ENCODE peak calls at places on chromosome 3, in five cellular contexts. C is A549, M is HL-60, Q is K562, A is HepG2. V is an unnamed sample.

GRCh38 chr3:129230311-129231019 is 18.9 kb upstream of the COPG1 start:
- DNase-seq in C (no peak), M (peak), Q (no peak), A (peak), V (peak)

GRCh38 chr3:5264896-5265770 is 77.6 kb downstream of the EDEM1 start:
- DNase-seq in C (no peak), M (no peak), Q (no peak), A (no peak), V (no peak)

GRCh38 chr3:22117751-22118346 is 366.8 kb upstream of the ZNF385D start:
- DNase-seq in C (no peak), M (no peak), Q (peak), A (peak), V (peak)

GRCh38 chr3:72848703-72849081 is 447 bp upstream of the SHQ1 start:
- DNase-seq in C (no peak), M (peak), Q (no peak), A (no peak), V (no peak)

GRCh38 chr3:126828306-126828705 is 124.3 kb downstream of the CHCHD6 start:
- DNase-seq in C (no peak), M (no peak), Q (no peak), A (no peak), V (no peak)

GRCh38 chr3:22728406-22728805 is 474.7 kb upstream of the UBE2E2 start:
- DNase-seq in C (no peak), M (no peak), Q (no peak), A (no peak), V (no peak)

GRCh38 chr3:11509175-11510000 is 134.3 kb downstream of the VGLL4 start:
- DNase-seq in C (no peak), M (no peak), Q (peak), A (peak), V (no peak)

GRCh38 chr3:100254168-100254777 is 6.5 kb upstream of the TBC1D23 start:
- DNase-seq in C (peak), M (peak), Q (peak), A (peak), V (peak)

GRCh38 chr3:68306571-68306970 is 625.8 kb downstream of the TAFA4 start:
- DNase-seq in C (no peak), M (no peak), Q (peak), A (peak), V (no peak)

GRCh38 chr3:119149484-119149883 is 3.5 kb downstream of the TEX55 start:
- DNase-seq in C (no peak), M (no peak), Q (no peak), A (no peak), V (no peak)

GRCh38 chr3:88986834-88987233 is 120.6 kb upstream of the EPHA3 start:
- DNase-seq in C (no peak), M (no peak), Q (no peak), A (no peak), V (no peak)

GRCh38 chr3:74621581-74621980 is 7.1 kb upstream of the CNTN3 start:
- DNase-seq in C (no peak), M (no peak), Q (no peak), A (no peak), V (no peak)

GRCh38 chr3:187813198-187813597 is 67.9 kb upstream of the BCL6 start:
- DNase-seq in C (no peak), M (no peak), Q (no peak), A (no peak), V (no peak)

GRCh38 chr3:72505539-72506430 is 342.5 kb downstream of the SHQ1 start:
- DNase-seq in C (no peak), M (no peak), Q (no peak), A (no peak), V (no peak)

GRCh38 chr3:185939721-185940120 is 1.9 kb upstream of the TRA2B start:
- DNase-seq in C (no peak), M (no peak), Q (no peak), A (no peak), V (no peak)

GRCh38 chr3:169939751-169940150 is 26.9 kb upstream of the SEC62 start:
- DNase-seq in C (no peak), M (no peak), Q (no peak), A (no peak), V (no peak)

GRCh38 chr3:190401943-190402342 is 14.0 kb downstream of the CLDN16 start:
- DNase-seq in C (no peak), M (peak), Q (no peak), A (no peak), V (no peak)

DNA sequence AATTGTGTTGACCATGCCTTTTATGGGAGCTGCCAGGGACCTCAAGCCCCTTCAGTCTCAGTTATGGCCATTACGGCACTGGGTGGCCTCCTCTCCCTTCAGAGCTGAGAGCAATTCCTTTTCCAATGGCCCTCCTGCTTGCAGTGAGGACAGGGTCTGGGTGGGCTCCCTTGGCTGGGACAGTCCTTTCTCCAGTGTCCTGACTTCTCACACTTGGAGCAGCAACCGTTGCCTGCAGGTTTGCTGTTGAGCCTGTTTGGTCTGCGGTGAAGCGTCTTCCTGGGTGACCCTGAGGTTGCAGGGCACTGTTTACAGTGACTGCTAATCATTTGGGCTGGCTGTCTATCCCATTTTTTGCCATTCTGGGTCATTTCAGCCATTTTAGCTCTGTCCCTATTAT is 3.5 kb upstream of the CCDC80 start:
- DNase-seq in C (no peak), M (no peak), Q (no peak), A (no peak), V (no peak)
- TF ChIP-seq REST in C (no peak), M (no peak), Q (no peak), A (no peak), V (no peak)

GRCh38 chr3:171428321-171428787 is 31.9 kb downstream of the TNIK start:
- DNase-seq in C (no peak), M (no peak), Q (peak), A (no peak), V (no peak)
- TF ChIP-seq REST in C (no peak), M (no peak), Q (no peak), A (no peak), V (no peak)

GRCh38 chr3:180040966-180041365 is 4.2 kb upstream of the PEX5L start:
- DNase-seq in C (no peak), M (no peak), Q (no peak), A (no peak), V (no peak)
- TF ChIP-seq REST in C (no peak), M (no peak), Q (no peak), A (no peak), V (no peak)

GRCh38 chr3:113035387-113035982 is 44.7 kb downstream of the GTPBP8 start:
- DNase-seq in C (peak), M (peak), Q (peak), A (peak), V (peak)

GRCh38 chr3:113034011-113034410 is 43.2 kb downstream of the GTPBP8 start:
- DNase-seq in C (no peak), M (no peak), Q (no peak), A (no peak), V (no peak)

GRCh38 chr3:113039546-113039945 is 48.8 kb downstream of the GTPBP8 start:
- DNase-seq in C (no peak), M (no peak), Q (no peak), A (no peak), V (no peak)

GRCh38 chr3:113040231-113040630 is 49.4 kb downstream of the GTPBP8 start:
- DNase-seq in C (no peak), M (no peak), Q (no peak), A (no peak), V (no peak)

DNA sequence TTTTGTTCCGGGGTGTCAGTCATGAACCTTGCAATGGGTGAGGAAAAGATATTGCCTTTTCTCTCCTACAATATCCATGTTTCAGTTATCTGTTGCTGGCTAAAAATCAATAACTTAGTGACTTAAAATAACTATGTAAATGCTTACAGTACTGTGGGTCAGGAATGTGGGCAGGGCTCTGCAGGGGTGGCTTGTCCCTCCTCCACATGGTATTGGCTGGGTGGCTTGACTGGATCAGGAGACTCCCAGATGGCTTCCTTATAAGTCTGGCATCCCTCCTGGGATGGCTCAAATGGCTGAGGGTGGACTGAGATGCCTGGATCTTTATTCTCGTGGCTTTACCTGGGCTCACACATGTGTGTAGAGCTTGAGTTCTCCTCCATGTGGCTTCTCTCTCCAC is 47.5 kb downstream of the GTPBP8 start:
- DNase-seq in C (no peak), M (no peak), Q (no peak), A (no peak), V (no peak)
- TF ChIP-seq REST in C (no peak), M (no peak), Q (no peak), A (no peak), V (no peak)

DNA sequence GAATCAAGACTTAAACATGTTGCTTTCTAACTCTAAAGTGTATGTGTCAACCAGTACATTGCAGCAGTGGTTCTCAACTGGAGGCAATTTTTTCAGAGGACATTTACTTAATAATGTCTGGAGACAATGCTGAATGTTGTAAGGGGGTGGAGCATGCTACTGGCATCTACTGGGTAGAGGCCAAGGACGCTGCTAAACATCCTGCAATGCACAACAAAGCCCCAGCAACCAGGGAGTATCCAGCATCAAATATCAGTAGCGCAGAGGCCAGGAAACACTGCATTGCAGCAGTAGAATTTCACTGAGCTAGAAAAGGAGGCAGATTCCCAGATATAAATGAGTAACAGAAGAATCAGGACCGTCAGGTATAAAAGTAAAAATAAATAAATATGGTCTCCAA is 79.8 kb upstream of the GRM7 start:
- DNase-seq in C (no peak), M (no peak), Q (no peak), A (no peak), V (no peak)
- TF ChIP-seq REST in C (no peak), M (no peak), Q (no peak), A (no peak), V (no peak)

GRCh38 chr3:87077354-87077753 is 86.4 kb upstream of the VGLL3 start:
- DNase-seq in C (no peak), M (no peak), Q (no peak), A (no peak), V (no peak)

GRCh38 chr3:87088366-87088983 is 97.5 kb upstream of the VGLL3 start:
- DNase-seq in C (no peak), M (no peak), Q (no peak), A (no peak), V (no peak)

GRCh38 chr3:87076951-87077350 is 86.0 kb upstream of the VGLL3 start:
- DNase-seq in C (peak), M (no peak), Q (no peak), A (peak), V (no peak)

GRCh38 chr3:87084868-87085267 is 93.9 kb upstream of the VGLL3 start:
- DNase-seq in C (no peak), M (no peak), Q (no peak), A (no peak), V (no peak)

DNA sequence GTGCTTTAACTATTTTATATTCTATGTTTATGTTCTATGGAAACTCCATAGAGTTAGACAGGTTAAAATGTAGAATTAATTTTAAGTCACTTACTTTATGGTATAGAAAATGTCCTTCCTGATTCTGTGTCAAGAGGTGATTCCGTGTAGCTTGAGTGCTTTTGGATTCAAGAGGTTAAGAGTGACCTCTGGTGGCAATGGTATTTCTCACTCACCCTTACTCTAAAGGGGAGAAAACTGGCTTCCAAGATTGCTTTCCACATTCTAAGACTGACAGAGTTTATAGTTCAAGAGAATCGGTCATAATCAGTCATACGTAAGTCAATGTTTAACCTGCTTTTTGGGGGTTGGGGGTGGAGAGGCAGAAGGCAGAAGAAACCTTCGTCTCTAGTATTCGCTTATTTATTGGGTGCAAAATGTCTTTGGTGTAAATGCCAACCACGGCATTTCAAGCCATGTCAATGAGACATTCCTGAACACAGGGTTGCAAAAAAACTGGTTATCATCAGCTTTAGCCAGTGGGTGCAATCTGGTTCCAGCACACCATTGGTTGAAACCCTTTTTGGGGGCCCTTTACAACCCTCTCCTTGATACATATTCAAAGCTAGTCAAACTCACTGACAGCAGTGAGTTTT is 92.0 kb upstream of the VGLL3 start:
- DNase-seq in C (peak), M (peak), Q (no peak), A (peak), V (peak)
- TF ChIP-seq REST in C (no peak), M (no peak), Q (no peak), A (no peak), V (no peak)

GRCh38 chr3:132134611-132135010 is 99.8 kb upstream of the CPNE4 start:
- DNase-seq in C (no peak), M (no peak), Q (no peak), A (no peak), V (peak)

GRCh38 chr3:132136334-132136716 is 101.5 kb upstream of the CPNE4 start:
- DNase-seq in C (peak), M (no peak), Q (no peak), A (no peak), V (no peak)

DNA sequence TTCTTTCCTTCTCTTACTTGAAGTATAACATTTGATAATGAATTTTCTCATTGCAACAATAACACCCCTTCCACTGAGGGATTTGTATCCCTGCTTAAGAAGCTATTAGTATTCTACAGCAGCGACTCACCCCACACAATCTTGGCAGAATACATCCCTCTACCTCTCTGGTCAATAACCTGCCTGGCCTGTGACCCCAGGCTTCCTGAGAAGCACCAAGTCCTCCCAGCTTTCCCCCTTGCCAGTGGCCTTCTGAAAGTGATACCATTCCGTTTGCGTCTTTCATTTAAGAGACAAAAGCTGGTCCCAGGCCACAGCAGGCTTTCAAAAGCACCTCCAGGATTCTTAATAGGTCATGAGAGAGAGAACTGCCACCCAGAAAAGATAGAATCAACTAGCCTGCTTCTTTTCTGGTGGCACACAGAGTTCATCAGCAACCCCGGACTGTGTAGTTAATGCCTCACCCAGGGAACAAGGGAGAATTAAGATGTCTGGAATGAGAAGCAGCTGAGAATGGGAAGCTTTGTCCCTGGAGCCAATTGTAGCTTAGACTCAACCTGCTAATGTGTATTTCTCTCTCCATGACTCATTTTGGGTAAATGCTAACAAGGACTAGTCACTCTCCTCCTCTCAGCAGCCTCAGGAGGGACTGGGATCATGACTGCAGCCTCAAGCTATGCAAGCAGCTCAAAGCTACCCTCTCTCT is 101.0 kb upstream of the CPNE4 start:
- DNase-seq in C (peak), M (no peak), Q (no peak), A (peak), V (peak)
- TF ChIP-seq REST in C (no peak), M (no peak), Q (no peak), A (no peak), V (no peak)

GRCh38 chr3:133413166-133414020 is 13.5 kb downstream of the BFSP2 start:
- DNase-seq in C (no peak), M (no peak), Q (no peak), A (no peak), V (peak)
- TF ChIP-seq REST in C (no peak), M (no peak), Q (no peak), A (no peak), V (no peak)